ENCODE peak calls at places on chromosomes 11 and 22, in nine cellular contexts. C, L, E, G, K, T, Z, J and N are unnamed samples.

GRCh38 chr11:72333657-72334056 is 89.7 kb upstream of the PHOX2A start:
- DNase-seq in C (peak), L (peak), E (no peak), G (no peak), K (no peak), T (peak), Z (no peak), J (no peak), N (peak)

GRCh38 chr11:17768547-17768946 is 34.0 kb downstream of the KCNC1 start:
- DNase-seq in C (no peak), L (no peak), E (no peak), G (no peak), K (no peak), T (no peak), Z (no peak), J (no peak), N (peak)

GRCh38 chr22:44550666-44551491 is 52.8 kb upstream of the RTL6 start:
- DNase-seq in C (no peak), L (peak), E (peak), G (peak), K (no peak), T (peak), Z (peak), J (no peak), N (no peak)

GRCh38 chr22:50140615-50141014 is 29.9 kb upstream of the PANX2 start:
- DNase-seq in C (no peak), L (no peak), E (no peak), G (no peak), K (no peak), T (no peak), Z (no peak), J (no peak), N (no peak)

GRCh38 chr22:49914256-49914655 is 4.0 kb downstream of the ALG12 start:
- DNase-seq in C (no peak), L (no peak), E (no peak), G (no peak), K (no peak), T (no peak), Z (no peak), J (no peak), N (no peak)

GRCh38 chr11:130063398-130063797 is 6.3 kb upstream of the APLP2 start:
- DNase-seq in C (no peak), L (no peak), E (no peak), G (no peak), K (no peak), T (no peak), Z (no peak), J (no peak), N (no peak)

GRCh38 chr11:75031771-75032549 is 43.2 kb downstream of the NEU3 start:
- DNase-seq in C (peak), L (peak), E (peak), G (peak), K (peak), T (peak), Z (peak), J (peak), N (peak)

GRCh38 chr22:47309476-47309875 is 547.0 kb downstream of the TBC1D22A start:
- DNase-seq in C (no peak), L (no peak), E (no peak), G (no peak), K (no peak), T (no peak), Z (no peak), J (no peak), N (no peak)

GRCh38 chr11:2664886-2665746 is 34.7 kb downstream of the KCNQ1OT1 start:
- DNase-seq in C (no peak), L (no peak), E (no peak), G (no peak), K (no peak), T (no peak), Z (no peak), J (no peak), N (no peak)

GRCh38 chr11:113202431-113202830 is 112.0 kb upstream of the TTC12 start:
- DNase-seq in C (no peak), L (no peak), E (no peak), G (no peak), K (no peak), T (no peak), Z (peak), J (no peak), N (no peak)

GRCh38 chr11:134372961-134373360 is 39.1 kb downstream of the B3GAT1 start:
- DNase-seq in C (peak), L (no peak), E (no peak), G (no peak), K (no peak), T (no peak), Z (no peak), J (no peak), N (peak)

GRCh38 chr22:23547818-23548500 is 32.1 kb downstream of the IGLL1 start:
- DNase-seq in C (no peak), L (no peak), E (no peak), G (no peak), K (no peak), T (no peak), Z (no peak), J (no peak), N (no peak)

GRCh38 chr22:23539135-23539838 is 40.8 kb downstream of the IGLL1 start:
- DNase-seq in C (peak), L (peak), E (peak), G (peak), K (peak), T (peak), Z (peak), J (peak), N (peak)

GRCh38 chr22:23537421-23537820 is 42.7 kb downstream of the IGLL1 start:
- DNase-seq in C (no peak), L (no peak), E (no peak), G (no peak), K (no peak), T (no peak), Z (no peak), J (no peak), N (no peak)

GRCh38 chr22:23538502-23538860 is 41.6 kb downstream of the IGLL1 start:
- DNase-seq in C (no peak), L (no peak), E (no peak), G (no peak), K (no peak), T (no peak), Z (no peak), J (no peak), N (no peak)

GRCh38 chr22:23542933-23543332 is 37.2 kb downstream of the IGLL1 start:
- DNase-seq in C (no peak), L (no peak), E (peak), G (no peak), K (no peak), T (no peak), Z (no peak), J (no peak), N (no peak)
- TF ChIP-seq CTCF in C (no peak), L (no peak), E (no peak), G (no peak), K (no peak), T (no peak), Z (no peak), J (no peak), N (no peak)

GRCh38 chr11:41459602-41460405 is at the start of gene LRRC4C:
- DNase-seq in C (peak), L (no peak), E (no peak), G (no peak), K (no peak), T (no peak), Z (no peak), J (no peak), N (no peak)
- TF ChIP-seq CTCF in C (no peak), L (no peak), E (no peak), G (no peak), K (no peak), T (no peak), Z (no peak), J (no peak), N (no peak)

GRCh38 chr11:95231126-95231880 is at the start of gene SESN3:
- DNase-seq in C (peak), L (peak), E (peak), G (peak), K (peak), T (peak), Z (peak), J (peak), N (peak)
- TF ChIP-seq CTCF in C (no peak), L (no peak), E (no peak), G (no peak), K (peak), T (no peak), Z (peak), J (no peak), N (no peak)

GRCh38 chr11:65574963-65575567 is 788 bp upstream of the EHBP1L1 start:
- DNase-seq in C (no peak), L (peak), E (no peak), G (no peak), K (peak), T (no peak), Z (no peak), J (no peak), N (no peak)

GRCh38 chr11:65576867-65577755 is 1.3 kb downstream of the EHBP1L1 start:
- DNase-seq in C (no peak), L (peak), E (peak), G (peak), K (no peak), T (no peak), Z (peak), J (peak), N (no peak)

GRCh38 chr11:65577756-65578109 is 1.9 kb downstream of the EHBP1L1 start:
- DNase-seq in C (no peak), L (no peak), E (no peak), G (no peak), K (no peak), T (no peak), Z (no peak), J (no peak), N (no peak)

GRCh38 chr11:65575568-65576231 is at the start of gene EHBP1L1:
- DNase-seq in C (peak), L (peak), E (peak), G (peak), K (peak), T (peak), Z (peak), J (peak), N (no peak)

DNA sequence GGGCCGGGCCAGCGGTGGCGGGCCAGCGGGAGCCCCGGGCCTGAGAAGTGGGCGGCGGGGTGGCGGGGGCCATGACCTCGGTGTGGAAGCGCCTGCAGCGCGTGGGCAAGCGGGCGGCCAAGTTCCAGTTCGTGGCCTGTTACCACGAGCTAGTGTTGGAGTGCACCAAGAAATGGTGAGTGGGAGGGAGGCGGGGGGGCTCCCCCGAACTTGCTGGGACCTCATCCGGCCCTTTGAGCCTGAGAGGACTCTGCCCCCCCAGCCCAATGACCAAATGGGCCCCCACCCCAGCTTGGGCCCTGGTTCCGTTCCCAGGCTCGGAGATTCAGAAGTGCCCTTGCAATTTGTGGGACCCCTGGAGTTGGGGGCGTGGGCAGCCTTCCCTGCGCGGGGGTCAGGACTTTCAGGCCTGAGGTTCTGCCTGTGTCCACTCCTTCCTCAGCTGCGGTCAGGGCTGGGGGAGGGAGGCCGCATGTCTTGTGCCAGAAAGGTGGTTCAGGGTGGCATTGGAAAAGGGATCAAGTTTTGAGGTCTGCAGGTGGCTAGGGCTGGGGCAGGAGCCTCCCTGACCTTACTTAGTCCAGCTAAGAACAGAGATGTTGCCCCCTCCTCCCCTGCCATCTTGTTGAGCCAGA is 496 bp downstream of the EHBP1L1 start:
- DNase-seq in C (no peak), L (peak), E (no peak), G (no peak), K (no peak), T (no peak), Z (no peak), J (no peak), N (no peak)
- TF ChIP-seq CTCF in C (no peak), L (no peak), E (no peak), G (no peak), K (no peak), T (no peak), Z (no peak), J (no peak), N (no peak)

GRCh38 chr11:67261635-67261941 is 4.7 kb upstream of the GRK2 start:
- DNase-seq in C (no peak), L (no peak), E (no peak), G (no peak), K (no peak), T (no peak), Z (no peak), J (peak), N (no peak)
- TF ChIP-seq CTCF in C (no peak), L (no peak), E (peak), G (no peak), K (peak), T (no peak), Z (peak), J (no peak), N (no peak)